ENCODE peak calls at places on chromosomes 2 and 18, in five cellular contexts. X is tibial nerve, M is stomach, U is IMR-90, E is heart left ventricle. Y is an unnamed sample.
A peak's percentile ranks its signal among the peaks of the same experiment; 100 is the strongest.

GRCh38 chr2:190574169-190574568 is 39.6 kb upstream of the NEMP2 start:
- DNase-seq in X (no peak), M (no peak), U (peak; percentile 59), E (no peak), Y (no peak)

GRCh38 chr2:10360460-10361219 is 57.9 kb downstream of the HPCAL1 start:
- DNase-seq in X (no peak), M (no peak), U (no peak), E (no peak), Y (no peak)

GRCh38 chr2:240731327-240731626 is 39.6 kb downstream of the AQP12A start:
- DNase-seq in X (no peak), M (no peak), U (peak; percentile 1), E (no peak), Y (no peak)

GRCh38 chr18:77207540-77207939 is 42.1 kb upstream of the GALR1 start:
- DNase-seq in X (peak; percentile 62), M (peak; percentile 56), U (peak; percentile 65), E (peak; percentile 46), Y (no peak)

GRCh38 chr18:8272254-8272653 is 337.0 kb upstream of the RAB12 start:
- DNase-seq in X (no peak), M (no peak), U (no peak), E (no peak), Y (no peak)

GRCh38 chr2:41791523-41791922 is 256.3 kb upstream of the PKDCC start:
- DNase-seq in X (peak; percentile 22), M (no peak), U (peak; percentile 41), E (peak; percentile 36), Y (no peak)

GRCh38 chr2:158011055-158011771 is 90.5 kb upstream of the UPP2 start:
- DNase-seq in X (no peak), M (no peak), U (no peak), E (no peak), Y (no peak)

GRCh38 chr2:233499928-233500327 is 66.7 kb downstream of the USP40 start:
- DNase-seq in X (no peak), M (no peak), U (no peak), E (no peak), Y (no peak)

GRCh38 chr18:9928646-9929259 is 14.9 kb downstream of the VAPA start:
- DNase-seq in X (no peak), M (no peak), U (no peak), E (no peak), Y (no peak)

GRCh38 chr2:234588054-234588430 is 91.2 kb upstream of the ARL4C start:
- DNase-seq in X (no peak), M (no peak), U (no peak), E (no peak), Y (no peak)

DNA sequence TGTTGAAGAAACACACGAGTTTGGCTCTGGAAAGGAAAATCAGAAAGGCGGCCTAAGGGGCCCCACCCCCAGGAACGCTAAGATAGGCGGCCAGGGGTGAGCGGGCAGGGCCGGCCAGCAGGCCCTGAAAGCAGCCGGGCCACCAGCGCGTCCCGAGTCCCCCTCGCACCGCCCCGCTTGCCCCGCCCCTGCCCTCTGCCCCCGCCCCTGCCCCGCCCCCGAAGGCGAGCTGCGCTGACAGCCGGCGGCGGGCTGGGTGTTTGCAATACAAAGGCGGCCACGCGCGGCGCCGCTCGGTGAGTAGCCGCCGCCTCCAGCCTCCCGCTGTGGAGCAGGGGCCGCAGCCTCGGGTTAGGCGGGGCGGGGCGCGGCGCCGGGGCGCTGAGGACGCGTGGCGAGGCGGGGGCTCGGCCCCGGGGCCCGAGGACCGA is at the start of gene LPIN1:
- DNase-seq in X (peak; percentile 81), M (peak; percentile 93), U (peak; percentile 82), E (peak; percentile 91), Y (peak; percentile 95)
- TF ChIP-seq POLR2A in X (peak; percentile 93), M (no peak), U (peak; percentile 92), E (peak; percentile 85), Y (peak; percentile 62)

GRCh38 chr18:12995952-12996477 is 4.9 kb downstream of the CEP192 start:
- DNase-seq in X (no peak), M (no peak), U (no peak), E (no peak), Y (no peak)
- H3K4me3 ChIP-seq in X (no peak overlapping the region), M (no peak overlapping the region), U (no peak overlapping the region), E (no peak overlapping the region), Y (no peak overlapping the region)

GRCh38 chr2:86193901-86194567 is 1.2 kb downstream of the IMMT start:
- DNase-seq in X (no peak), M (no peak), U (no peak), E (no peak), Y (no peak)

GRCh38 chr2:86194751-86195054 is 559 bp downstream of the IMMT start:
- DNase-seq in X (no peak), M (no peak), U (no peak), E (no peak), Y (peak; percentile 95)

GRCh38 chr2:86189782-86190416 is 5.4 kb downstream of the IMMT start:
- DNase-seq in X (no peak), M (no peak), U (no peak), E (no peak), Y (no peak)

GRCh38 chr2:86199834-86200177 is 549 bp downstream of the MRPL35 start:
- DNase-seq in X (no peak), M (no peak), U (no peak), E (no peak), Y (no peak)

GRCh38 chr2:86195055-86195807 is at the start of gene IMMT:
- DNase-seq in X (peak; percentile 92), M (peak; percentile 96), U (peak; percentile 95), E (peak; percentile 97), Y (peak; percentile 96)
- TF ChIP-seq POLR2A in X (peak; percentile 77), M (peak; percentile 79), U (peak; percentile 98), E (peak; percentile 72), Y (peak; percentile 87)

GRCh38 chr2:109372614-109373013 is 241.2 kb downstream of the SEPTIN10 start:
- DNase-seq in X (no peak), M (peak; percentile 17), U (no peak), E (peak; percentile 2), Y (peak; percentile 31)
- H3K4me3 ChIP-seq in X (no peak overlapping the region), M (no peak overlapping the region), U (no peak overlapping the region), E (no peak overlapping the region), Y (no peak overlapping the region)

Y was measured in Peyer's patch.